ENCODE peak calls at places on chromosomes 12 and 14, in five cellular contexts. C is psoas muscle, K is tibial artery, G is H7, A is transverse colon. S is an unnamed sample. For H3K27me3, the result is how much of the 10 kb centered on the place peaks cover.

GRCh38 chr14:36171607-36172006 is 4.9 kb downstream of the PTCSC3 start:
- DNase-seq in C (no peak), K (no peak), G (no peak), A (no peak), S (no peak)

GRCh38 chr14:63203618-63204406 is 431 bp upstream of the RHOJ start:
- DNase-seq in C (peak), G (peak), A (peak), K (peak), S (peak)

GRCh38 chr14:105273062-105273461 is 24.7 kb downstream of the BTBD6 start:
- DNase-seq in G (no peak), C (no peak), A (no peak), K (no peak), S (no peak)

GRCh38 chr12:79407671-79408622 is 282.8 kb downstream of the PAWR start:
- DNase-seq in K (peak), A (peak), C (peak), G (peak), S (no peak)

GRCh38 chr12:121748218-121748570 is 35.6 kb downstream of the TMEM120B start:
- DNase-seq in K (no peak), G (peak), A (no peak), C (no peak), S (no peak)

GRCh38 chr14:58353516-58354299 is 42.0 kb upstream of the TOMM20L start:
- DNase-seq in C (no peak), K (no peak), G (no peak), A (no peak), S (no peak)

GRCh38 chr14:52365071-52365470 is 51.0 kb downstream of the PTGER2 start:
- DNase-seq in A (no peak), C (no peak), K (no peak), G (no peak), S (no peak)

GRCh38 chr14:101630056-101630960 is 69.0 kb downstream of the DIO3 start:
- DNase-seq in C (no peak), G (no peak), A (no peak), K (no peak), S (no peak)

GRCh38 chr12:82461393-82461792 is 103.1 kb downstream of the METTL25 start:
- DNase-seq in G (no peak), K (no peak), C (no peak), A (no peak), S (no peak)

GRCh38 chr14:41830679-41831078 is 224.0 kb downstream of the LRFN5 start:
- DNase-seq in K (no peak), G (no peak), A (no peak), C (no peak), S (no peak)

GRCh38 chr14:89672636-89673279 is 255.7 kb upstream of the FOXN3 start:
- DNase-seq in K (peak), G (no peak), A (peak), C (no peak), S (no peak)

GRCh38 chr12:52949413-52950331 is 754 bp downstream of the KRT18 start:
- DNase-seq in K (no peak), A (peak), G (peak), C (no peak), S (no peak)

GRCh38 chr14:77598366-77599050 is 17.9 kb downstream of the SPTLC2 start:
- DNase-seq in K (no peak), C (no peak), G (no peak), A (peak), S (no peak)

GRCh38 chr12:3580071-3580749 is 89.2 kb downstream of the PRMT8 start:
- DNase-seq in K (no peak), G (no peak), A (no peak), C (no peak), S (no peak)

GRCh38 chr12:45183263-45183662 is 32.6 kb upstream of the ANO6 start:
- DNase-seq in G (peak), A (no peak), K (no peak), C (no peak), S (no peak)

GRCh38 chr12:51441583-51441982 is 17.0 kb downstream of the SLC4A8 start:
- DNase-seq in A (no peak), K (no peak), G (no peak), C (no peak), S (no peak)

GRCh38 chr14:93114068-93114710 is 1.5 kb downstream of the ITPK1 start:
- DNase-seq in A (no peak), G (peak), C (no peak), K (no peak), S (no peak)

GRCh38 chr14:32430326-32430725 is 101.2 kb downstream of the AKAP6 start:
- DNase-seq in K (no peak), A (no peak), C (no peak), G (no peak), S (no peak)

GRCh38 chr14:66649515-66649914 is 141.6 kb downstream of the GPHN start:
- DNase-seq in K (no peak), A (no peak), C (no peak), G (no peak), S (no peak)

GRCh38 chr12:71504471-71504852 is 64.9 kb downstream of the LGR5 start:
- DNase-seq in K (no peak), G (no peak), C (no peak), A (no peak), S (no peak)

GRCh38 chr14:90429764-90430163 is 32.9 kb downstream of the CALM1 start:
- DNase-seq in G (no peak), C (no peak), A (no peak), K (no peak), S (no peak)

GRCh38 chr12:89779090-89779489 is 70.5 kb upstream of the ATP2B1 start:
- DNase-seq in A (no peak), G (no peak), K (no peak), C (no peak), S (no peak)

DNA sequence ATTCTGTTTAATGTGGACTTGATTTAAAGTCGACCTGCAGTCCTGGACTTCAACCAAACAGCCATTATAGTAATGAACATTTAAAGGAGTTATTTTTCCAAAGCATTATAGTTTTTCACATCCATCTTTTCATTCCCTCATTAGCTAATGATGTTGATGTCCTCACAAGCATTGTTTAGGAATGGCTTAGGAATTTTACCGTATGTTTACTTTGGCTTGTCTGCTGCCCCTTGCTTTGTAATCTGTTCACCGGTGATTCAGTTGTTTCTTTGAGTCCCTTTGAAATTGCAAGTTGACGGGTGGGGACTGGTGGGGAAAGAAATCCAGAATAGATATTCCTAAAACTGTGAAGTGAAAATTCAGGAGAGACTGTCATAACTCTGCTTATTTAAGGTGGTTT is 25.4 kb downstream of the PRKCH start:
- DNase-seq in A (no peak), K (no peak), C (no peak), G (no peak), S (no peak)
- H3K27me3 ChIP-seq in A (under half), K (under half), C (under half), G (under half), S (under half)

DNA sequence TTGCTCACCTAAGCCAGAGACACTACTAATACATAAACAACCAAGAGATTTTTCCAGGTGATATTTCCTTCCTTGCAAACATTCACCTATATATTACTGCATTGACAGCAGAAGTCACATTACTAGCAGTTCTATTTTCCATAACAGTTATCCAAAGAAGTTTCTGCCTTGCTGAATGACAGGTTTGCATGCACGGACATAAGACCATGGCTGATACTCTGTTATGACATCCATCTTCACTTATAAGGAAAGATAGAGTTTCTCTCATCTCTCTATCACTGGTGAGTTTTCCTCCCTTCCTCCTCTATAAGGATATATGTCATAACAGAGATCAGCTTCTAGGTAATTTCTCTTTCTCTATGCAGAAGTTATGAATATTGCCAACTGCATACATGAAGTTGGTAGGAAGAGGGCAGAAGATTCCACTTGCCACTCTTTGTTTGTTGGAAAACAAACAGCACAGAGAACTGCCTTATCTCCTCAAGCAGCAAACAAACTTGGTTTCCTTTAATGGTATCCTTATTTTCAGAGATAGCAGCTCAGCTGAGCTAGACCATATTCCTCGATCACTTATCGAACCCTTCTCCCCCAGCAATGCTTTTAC is 557.0 kb downstream of the VRK1 start:
- DNase-seq in C (no peak), G (no peak), K (no peak), A (no peak), S (no peak)
- H3K27me3 ChIP-seq in C (under half), G (under half), K (under half), A (under half), S (under half)

GRCh38 chr12:113002155-113002554 is 23.8 kb downstream of the OAS2 start:
- DNase-seq in G (no peak), K (no peak), A (no peak), C (no peak), S (no peak)
- H3K27me3 ChIP-seq in G (under half), K (under half), A (under half), C (under half), S (under half)

GRCh38 chr12:53952871-53953734 is 1.6 kb upstream of the HOXC12 start:
- DNase-seq in K (no peak), G (peak), A (no peak), C (no peak), S (no peak)

GRCh38 chr12:53953831-53954693 is 641 bp upstream of the HOXC12 start:
- DNase-seq in C (no peak), K (no peak), A (no peak), G (no peak), S (no peak)

GRCh38 chr12:53950789-53951576 is 3.7 kb upstream of the HOXC12 start:
- DNase-seq in K (no peak), C (no peak), A (no peak), G (peak), S (no peak)

GRCh38 chr12:53951577-53952334 is 2.9 kb upstream of the HOXC12 start:
- DNase-seq in A (no peak), C (no peak), K (no peak), G (peak), S (no peak)

DNA sequence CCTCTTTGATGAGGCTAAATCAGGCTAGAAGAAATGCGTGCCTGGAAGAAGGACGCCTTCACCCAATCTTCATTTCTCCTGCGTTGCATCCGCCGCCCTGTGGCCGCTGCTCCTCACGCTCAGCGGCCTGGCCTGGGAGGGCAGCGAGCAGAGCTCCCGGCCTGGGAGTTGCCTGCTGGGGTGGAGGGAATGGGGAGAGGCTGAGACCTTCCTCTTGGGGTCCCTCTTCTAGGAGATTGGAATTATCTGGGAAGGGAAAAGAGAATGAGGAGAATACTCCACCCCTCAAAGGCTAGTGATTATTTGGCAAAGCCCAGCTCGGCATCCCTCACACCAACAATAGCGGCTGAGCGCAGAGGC is 2.4 kb upstream of the HOXC12 start:
- DNase-seq in A (no peak), K (no peak), G (peak), C (no peak), S (no peak)
- H3K27me3 ChIP-seq in A (half or more), K (half or more), G (half or more), C (under half), S (half or more)

GRCh38 chr12:4991373-4991772 is 52.3 kb upstream of the KCNA5 start:
- DNase-seq in K (no peak), C (no peak), G (no peak), A (no peak), S (peak)

GRCh38 chr12:4985820-4986219 is 57.9 kb upstream of the KCNA5 start:
- DNase-seq in G (no peak), K (no peak), C (no peak), A (no peak), S (no peak)

GRCh38 chr12:4984971-4985370 is 58.7 kb upstream of the KCNA5 start:
- DNase-seq in A (no peak), C (no peak), K (no peak), G (no peak), S (no peak)

GRCh38 chr12:4984344-4984743 is 59.3 kb upstream of the KCNA5 start:
- DNase-seq in G (no peak), A (no peak), C (no peak), K (no peak), S (no peak)

GRCh38 chr12:4987076-4987775 is 56.5 kb upstream of the KCNA5 start:
- DNase-seq in K (no peak), A (no peak), G (no peak), C (no peak), S (peak)
- H3K27me3 ChIP-seq in K (under half), A (under half), G (under half), C (under half), S (under half)